ENCODE peak calls at places on chromosomes 3 and 15, in four cellular contexts. S, R, G and C are unnamed samples.

GRCh38 chr15:92839696-92840095 is 60.4 kb upstream of the CHD2 start:
- DNase-seq in S (no peak), R (no peak), G (no peak), C (no peak)

GRCh38 chr3:43894176-43895049 is 203.7 kb downstream of the ABHD5 start:
- DNase-seq in S (peak; percentile 75), R (no peak), G (peak; percentile 35), C (no peak)

GRCh38 chr3:8952130-8952529 is 11.1 kb downstream of the RAD18 start:
- DNase-seq in S (no peak), R (no peak), G (no peak), C (no peak)

GRCh38 chr3:4665197-4665596 is 172.0 kb downstream of the ITPR1 start:
- DNase-seq in S (no peak), R (no peak), G (no peak), C (no peak)

GRCh38 chr3:135131290-135131689 is 336.2 kb downstream of the EPHB1 start:
- DNase-seq in S (no peak), R (no peak), G (no peak), C (no peak)

GRCh38 chr3:46020766-46021510 is 6.3 kb downstream of the XCR1 start:
- DNase-seq in S (peak; percentile 11), R (no peak), G (no peak), C (no peak)

GRCh38 chr15:61195116-61196002 is 33.7 kb downstream of the RORA start:
- DNase-seq in S (no peak), R (no peak), G (no peak), C (peak; percentile 5)

GRCh38 chr3:94101860-94102259 is 39.0 kb downstream of the NSUN3 start:
- DNase-seq in S (no peak), R (no peak), G (no peak), C (no peak)

GRCh38 chr3:195154111-195154791 is 116.7 kb downstream of the XXYLT1 start:
- DNase-seq in S (no peak), R (no peak), G (peak; percentile 40), C (no peak)

GRCh38 chr3:18657858-18658820 is 233.0 kb upstream of the SATB1 start:
- DNase-seq in S (no peak), R (no peak), G (no peak), C (no peak)

GRCh38 chr15:62909257-62909656 is 133.3 kb upstream of the TPM1 start:
- DNase-seq in S (no peak), R (no peak), G (no peak), C (no peak)

GRCh38 chr3:167976880-167977498 is 118.7 kb downstream of the GOLIM4 start:
- DNase-seq in S (no peak), R (no peak), G (no peak), C (no peak)

GRCh38 chr3:45630325-45630724 is 35.8 kb downstream of the LIMD1 start:
- DNase-seq in S (no peak), R (no peak), G (no peak), C (no peak)

GRCh38 chr3:126850370-126851085 is 132.4 kb upstream of the PLXNA1 start:
- DNase-seq in S (peak; percentile 68), R (no peak), G (peak; percentile 40), C (no peak)

GRCh38 chr15:73231661-73232443 is 136.9 kb downstream of the HCN4 start:
- DNase-seq in S (no peak), R (no peak), G (no peak), C (no peak)

GRCh38 chr3:115351193-115351592 is 204.1 kb upstream of the ZBTB20 start:
- DNase-seq in S (no peak), R (no peak), G (no peak), C (no peak)

GRCh38 chr15:59243622-59244021 is 37.0 kb downstream of the LDHAL6B start:
- DNase-seq in S (no peak), R (no peak), G (no peak), C (no peak)

GRCh38 chr3:19029837-19030835 is 118.2 kb upstream of the KCNH8 start:
- DNase-seq in S (no peak), R (no peak), G (no peak), C (no peak)

GRCh38 chr15:41564286-41564959 is 5.4 kb downstream of the TYRO3 start:
- DNase-seq in S (peak; percentile 62), R (no peak), G (no peak), C (no peak)

GRCh38 chr3:62708642-62709041 is 166.6 kb downstream of the CADPS start:
- DNase-seq in S (no peak), R (no peak), G (no peak), C (no peak)

GRCh38 chr3:49133226-49133951 is 539 bp upstream of the LAMB2 start:
- DNase-seq in S (peak; percentile 85), R (peak; percentile 96), G (peak; percentile 92), C (no peak)

DNA sequence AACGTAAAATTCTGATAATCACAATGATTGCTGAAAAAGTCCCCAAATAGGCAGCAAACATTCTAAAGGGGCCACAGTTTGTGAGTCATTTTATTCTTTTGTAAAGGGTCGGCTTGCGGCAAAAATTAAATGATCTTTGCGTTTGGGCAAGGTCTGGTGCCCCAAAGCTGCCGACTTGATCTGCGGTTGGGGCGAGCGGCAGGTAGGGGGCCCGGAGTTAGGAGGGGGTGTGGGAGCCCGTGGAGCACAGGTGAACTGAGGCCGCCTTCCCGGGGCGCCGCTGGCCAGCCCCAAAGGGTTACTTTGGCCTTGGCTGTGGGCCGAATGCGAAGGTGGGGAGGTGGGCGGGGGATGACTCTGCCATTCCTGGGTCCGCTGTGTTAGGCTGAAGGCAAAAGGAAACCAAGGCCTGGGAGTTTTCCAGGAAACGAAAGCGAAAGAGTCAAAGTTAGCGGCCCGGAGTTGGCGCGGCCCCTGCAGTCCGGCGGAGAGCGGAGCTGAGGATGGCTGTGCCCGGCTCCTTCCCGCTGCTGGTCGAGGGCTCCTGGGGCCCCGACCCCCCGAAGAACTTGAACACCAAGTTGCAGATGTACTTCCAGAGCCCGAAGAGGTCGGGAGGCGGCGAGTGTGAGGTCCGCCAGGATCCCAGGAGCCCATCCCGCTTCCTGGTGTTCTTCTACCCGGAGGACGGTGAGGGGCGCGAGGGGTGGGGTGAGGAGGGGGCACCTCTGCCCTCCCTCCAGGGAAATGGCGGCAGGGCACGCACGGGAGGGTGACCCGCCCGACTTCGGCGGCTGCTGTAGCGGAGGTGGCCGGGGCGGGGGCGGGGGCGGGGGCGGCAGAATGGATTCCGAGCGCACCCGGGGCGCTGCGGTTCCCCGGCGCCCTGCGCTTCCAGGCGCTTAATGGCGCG is at the start of gene PARP14:
- DNase-seq in S (peak; percentile 75), R (peak; percentile 84), G (peak; percentile 83), C (peak; percentile 41)
- TF ChIP-seq POLR2A in S (peak; percentile 38), R (peak; percentile 29), G (no peak), C (peak; percentile 79)

GRCh38 chr3:38657369-38657768 is 7.9 kb upstream of the SCN5A start:
- DNase-seq in S (no peak), R (no peak), G (no peak), C (no peak)
- TF ChIP-seq POLR2A in S (no peak), R (no peak), G (no peak), C (no peak)

GRCh38 chr3:171710359-171710758 is 99.9 kb downstream of the PLD1 start:
- DNase-seq in S (no peak), R (no peak), G (no peak), C (no peak)
- TF ChIP-seq POLR2A in S (no peak), R (no peak), G (no peak), C (no peak)

DNA sequence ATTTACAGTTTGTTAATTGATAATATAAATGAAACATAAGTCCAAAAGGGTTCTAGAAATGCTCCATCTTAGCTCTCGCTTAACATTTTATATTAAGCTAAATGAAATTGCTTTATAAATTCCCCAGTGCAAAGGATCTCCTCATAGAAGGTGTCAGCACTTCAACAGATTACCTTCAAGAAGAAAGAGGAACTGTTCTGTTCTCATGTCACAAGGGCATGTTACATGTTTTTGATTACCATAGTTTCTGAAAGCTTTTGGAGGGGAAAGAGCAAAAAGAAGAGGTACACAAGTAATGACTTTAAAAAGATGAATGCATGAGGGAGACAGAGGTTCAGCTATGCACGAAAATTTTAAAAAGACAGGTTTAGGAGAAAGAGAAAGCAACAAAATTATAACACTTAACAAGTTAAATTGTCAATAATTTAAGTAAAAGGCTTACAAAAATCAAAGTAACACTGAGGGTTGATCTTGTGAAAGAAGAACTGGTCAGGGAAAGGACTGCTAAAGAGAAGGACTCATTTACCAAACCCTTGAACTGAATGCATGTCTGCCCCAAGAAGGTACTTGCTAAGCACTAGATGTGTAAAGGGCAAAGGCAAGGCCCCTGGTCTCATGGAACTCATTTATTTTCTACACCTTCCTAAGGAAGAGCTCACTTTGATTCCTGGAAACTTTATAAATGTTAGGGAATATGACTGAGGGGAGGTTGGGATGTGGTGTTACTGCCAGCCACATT is 45.1 kb downstream of the CCDC191 start:
- DNase-seq in S (no peak), R (no peak), G (no peak), C (no peak)
- TF ChIP-seq POLR2A in S (no peak), R (no peak), G (no peak), C (no peak)

DNA sequence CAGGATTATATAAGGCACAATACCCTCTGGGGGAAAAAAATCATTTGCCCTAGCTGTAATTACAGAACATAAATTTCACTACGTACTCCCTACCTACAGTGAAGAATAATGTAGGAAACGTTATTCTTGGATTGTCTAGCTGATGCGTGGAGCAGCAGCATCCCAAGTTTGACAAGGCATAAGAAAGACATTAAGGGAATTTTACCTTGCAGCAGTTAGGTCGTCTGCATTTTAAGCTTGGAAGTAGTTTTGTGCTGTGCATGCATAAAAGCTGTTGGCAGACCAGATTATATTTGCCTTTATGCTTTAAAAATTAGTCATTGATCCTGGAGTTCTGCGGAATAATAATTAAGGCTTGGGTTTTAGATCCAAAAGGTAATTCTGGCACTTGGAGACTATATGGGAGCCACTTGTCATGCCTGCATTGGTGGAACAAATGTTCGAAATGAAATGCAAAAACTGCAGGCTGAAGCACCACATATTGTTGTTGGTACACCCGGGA is 2.2 kb downstream of the EIF4A2 start:
- DNase-seq in S (no peak), R (no peak), G (no peak), C (no peak)
- TF ChIP-seq POLR2A in S (no peak), R (no peak), G (no peak), C (no peak)